ENCODE peak calls at places on chromosome 7, in four cellular contexts. One of them, this sample, is unnamed.

GRCh38 chr7:135100856-135101255 is 47.0 kb upstream of the TMEM140 start:
- DNase-seq in body of pancreas: no peak
- DNase-seq in right cardiac atrium: no peak
- DNase-seq in CD4-positive, alpha-beta T cell: no peak
- DNase-seq in this sample: no peak

GRCh38 chr7:44289341-44290249 is 35.8 kb downstream of the CAMK2B start:
- DNase-seq in body of pancreas: peak; percentile 4
- DNase-seq in right cardiac atrium: peak; percentile 60
- DNase-seq in CD4-positive, alpha-beta T cell: no peak
- DNase-seq in this sample: no peak

GRCh38 chr7:137421389-137421788 is 77.9 kb upstream of the PTN start:
- DNase-seq in body of pancreas: no peak
- DNase-seq in right cardiac atrium: no peak
- DNase-seq in CD4-positive, alpha-beta T cell: no peak
- DNase-seq in this sample: no peak

GRCh38 chr7:134535272-134535918 is 8.0 kb downstream of the AKR1B10 start:
- DNase-seq in body of pancreas: no peak
- DNase-seq in right cardiac atrium: no peak
- DNase-seq in CD4-positive, alpha-beta T cell: no peak
- DNase-seq in this sample: no peak

GRCh38 chr7:6453737-6454136 is 6.0 kb upstream of the DAGLB start:
- DNase-seq in body of pancreas: no peak
- DNase-seq in right cardiac atrium: no peak
- DNase-seq in CD4-positive, alpha-beta T cell: no peak
- DNase-seq in this sample: no peak

GRCh38 chr7:99102809-99103690 is 40.9 kb downstream of the SMURF1 start:
- DNase-seq in body of pancreas: no peak
- DNase-seq in right cardiac atrium: no peak
- DNase-seq in CD4-positive, alpha-beta T cell: no peak
- DNase-seq in this sample: no peak

GRCh38 chr7:50306491-50307367 is 2.2 kb downstream of the IKZF1 start:
- DNase-seq in body of pancreas: no peak
- DNase-seq in right cardiac atrium: no peak
- DNase-seq in CD4-positive, alpha-beta T cell: no peak
- DNase-seq in this sample: no peak

GRCh38 chr7:50939026-50939425 is 156.3 kb upstream of the GRB10 start:
- DNase-seq in body of pancreas: no peak
- DNase-seq in right cardiac atrium: no peak
- DNase-seq in CD4-positive, alpha-beta T cell: no peak
- DNase-seq in this sample: no peak

GRCh38 chr7:24786941-24787340 is 29.7 kb upstream of the GSDME start:
- DNase-seq in body of pancreas: no peak
- DNase-seq in right cardiac atrium: no peak
- DNase-seq in CD4-positive, alpha-beta T cell: no peak
- DNase-seq in this sample: peak; percentile 8

GRCh38 chr7:94115316-94115715 is 111.2 kb upstream of the BET1 start:
- DNase-seq in body of pancreas: no peak
- DNase-seq in right cardiac atrium: no peak
- DNase-seq in CD4-positive, alpha-beta T cell: no peak
- DNase-seq in this sample: no peak

GRCh38 chr7:152145853-152146466 is 120.5 kb downstream of the GALNT11 start:
- DNase-seq in body of pancreas: peak; percentile 58
- DNase-seq in right cardiac atrium: no peak
- DNase-seq in CD4-positive, alpha-beta T cell: peak; percentile 17
- DNase-seq in this sample: no peak

GRCh38 chr7:84294907-84295455 is 100.4 kb upstream of the SEMA3A start:
- DNase-seq in body of pancreas: no peak
- DNase-seq in right cardiac atrium: no peak
- DNase-seq in CD4-positive, alpha-beta T cell: no peak
- DNase-seq in this sample: no peak

GRCh38 chr7:133744451-133744850 is 382.7 kb upstream of the LRGUK start:
- DNase-seq in body of pancreas: no peak
- DNase-seq in right cardiac atrium: no peak
- DNase-seq in CD4-positive, alpha-beta T cell: no peak
- DNase-seq in this sample: no peak

GRCh38 chr7:114312649-114313048 is 102.0 kb upstream of the FOXP2 start:
- DNase-seq in body of pancreas: peak; percentile 27
- DNase-seq in right cardiac atrium: no peak
- DNase-seq in CD4-positive, alpha-beta T cell: no peak
- DNase-seq in this sample: no peak

GRCh38 chr7:120700806-120701205 is 157.1 kb downstream of the TSPAN12 start:
- DNase-seq in body of pancreas: no peak
- DNase-seq in right cardiac atrium: no peak
- DNase-seq in CD4-positive, alpha-beta T cell: no peak
- DNase-seq in this sample: no peak

GRCh38 chr7:43884209-43884608 is 14.9 kb upstream of the MRPS24 start:
- DNase-seq in body of pancreas: no peak
- DNase-seq in right cardiac atrium: no peak
- DNase-seq in CD4-positive, alpha-beta T cell: no peak
- DNase-seq in this sample: no peak

GRCh38 chr7:45402480-45403218 is 171.5 kb upstream of the ADCY1 start:
- DNase-seq in body of pancreas: no peak
- DNase-seq in right cardiac atrium: no peak
- DNase-seq in CD4-positive, alpha-beta T cell: no peak
- DNase-seq in this sample: no peak

GRCh38 chr7:43450894-43451293 is 132.0 kb upstream of the STK17A start:
- DNase-seq in body of pancreas: no peak
- DNase-seq in right cardiac atrium: no peak
- DNase-seq in CD4-positive, alpha-beta T cell: no peak
- DNase-seq in this sample: no peak

GRCh38 chr7:77537595-77538185 is 595 bp downstream of the PTPN12 start:
- DNase-seq in body of pancreas: peak; percentile 47
- DNase-seq in right cardiac atrium: peak; percentile 78
- DNase-seq in CD4-positive, alpha-beta T cell: peak; percentile 33
- DNase-seq in this sample: peak; percentile 47

GRCh38 chr7:104096683-104097082 is 107.2 kb upstream of the RELN start:
- DNase-seq in body of pancreas: peak; percentile 16
- DNase-seq in right cardiac atrium: no peak
- DNase-seq in CD4-positive, alpha-beta T cell: no peak
- DNase-seq in this sample: no peak

GRCh38 chr7:41693150-41693997 is 9.5 kb downstream of the INHBA start:
- DNase-seq in body of pancreas: no peak
- DNase-seq in right cardiac atrium: peak; percentile 53
- DNase-seq in CD4-positive, alpha-beta T cell: no peak
- DNase-seq in this sample: no peak

GRCh38 chr7:151143261-151144015 is 24.1 kb downstream of the GBX1 start:
- DNase-seq in body of pancreas: no peak
- DNase-seq in right cardiac atrium: no peak
- DNase-seq in CD4-positive, alpha-beta T cell: no peak
- DNase-seq in this sample: no peak

GRCh38 chr7:90988523-90988922 is 275.7 kb upstream of the FZD1 start:
- DNase-seq in body of pancreas: peak; percentile 32
- DNase-seq in right cardiac atrium: peak; percentile 41
- DNase-seq in CD4-positive, alpha-beta T cell: no peak
- DNase-seq in this sample: peak; percentile 19

GRCh38 chr7:92058040-92058439 is 76.2 kb downstream of the CYP51A1 start:
- DNase-seq in body of pancreas: no peak
- DNase-seq in right cardiac atrium: no peak
- DNase-seq in CD4-positive, alpha-beta T cell: no peak
- DNase-seq in this sample: no peak

GRCh38 chr7:123355576-123356195 is 155.9 kb upstream of the SLC13A1 start:
- DNase-seq in body of pancreas: no peak
- DNase-seq in right cardiac atrium: no peak
- DNase-seq in CD4-positive, alpha-beta T cell: no peak
- DNase-seq in this sample: no peak

GRCh38 chr7:77415822-77416620 is at the start of gene GSAP:
- DNase-seq in body of pancreas: peak; percentile 87
- DNase-seq in right cardiac atrium: peak; percentile 82
- DNase-seq in CD4-positive, alpha-beta T cell: peak; percentile 41
- DNase-seq in this sample: peak; percentile 67

DNA sequence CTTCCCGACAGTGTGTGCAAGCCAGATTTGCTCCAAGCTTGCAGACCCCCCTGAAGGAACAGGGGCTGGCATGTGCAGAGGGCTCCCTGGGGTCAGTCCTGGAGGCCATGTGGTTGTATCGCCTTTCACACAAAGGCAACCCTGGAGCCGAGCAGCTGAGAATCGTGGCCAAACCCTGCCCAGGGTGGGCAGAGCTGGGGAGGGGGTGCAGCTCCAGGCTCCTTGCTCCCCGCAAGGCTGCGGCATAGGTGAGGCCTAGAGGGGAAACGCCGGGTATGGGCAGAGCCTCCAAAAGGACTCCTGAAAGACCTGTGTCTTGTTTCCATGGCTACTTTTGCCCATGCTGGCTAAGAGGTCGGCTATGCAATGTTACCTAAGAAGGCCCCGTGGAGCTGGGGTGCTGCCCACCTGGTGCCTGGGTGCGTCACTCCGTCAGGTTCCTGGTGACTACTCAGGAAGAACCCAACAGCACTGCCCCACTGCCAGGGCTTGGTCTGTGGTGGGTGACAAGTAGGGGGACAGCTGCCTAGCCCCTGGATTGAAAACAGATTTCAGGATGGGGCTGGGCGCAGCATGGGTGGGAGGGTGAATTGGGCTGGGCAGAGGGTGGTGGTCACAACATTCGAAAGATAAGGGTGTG is 171.0 kb upstream of the SHH start:
- DNase-seq in body of pancreas: no peak
- DNase-seq in right cardiac atrium: no peak
- DNase-seq in CD4-positive, alpha-beta T cell: no peak
- DNase-seq in this sample: no peak
- H3K9me3 ChIP-seq in body of pancreas: no peaks in the 10 kb centered on the region
- H3K9me3 ChIP-seq in right cardiac atrium: no peaks in the 10 kb centered on the region
- H3K9me3 ChIP-seq in CD4-positive, alpha-beta T cell: no peaks in the 10 kb centered on the region
- H3K9me3 ChIP-seq in this sample: no peaks in the 10 kb centered on the region

GRCh38 chr7:64533756-64534155 is 29.1 kb downstream of the ZNF680 start:
- DNase-seq in body of pancreas: no peak
- DNase-seq in right cardiac atrium: no peak
- DNase-seq in CD4-positive, alpha-beta T cell: no peak
- DNase-seq in this sample: no peak
- H3K9me3 ChIP-seq in body of pancreas: no peaks in the 10 kb centered on the region
- H3K9me3 ChIP-seq in right cardiac atrium: no peaks in the 10 kb centered on the region
- H3K9me3 ChIP-seq in CD4-positive, alpha-beta T cell: peaks cover 61% of the 10 kb centered on the region
- H3K9me3 ChIP-seq in this sample: no peaks in the 10 kb centered on the region

DNA sequence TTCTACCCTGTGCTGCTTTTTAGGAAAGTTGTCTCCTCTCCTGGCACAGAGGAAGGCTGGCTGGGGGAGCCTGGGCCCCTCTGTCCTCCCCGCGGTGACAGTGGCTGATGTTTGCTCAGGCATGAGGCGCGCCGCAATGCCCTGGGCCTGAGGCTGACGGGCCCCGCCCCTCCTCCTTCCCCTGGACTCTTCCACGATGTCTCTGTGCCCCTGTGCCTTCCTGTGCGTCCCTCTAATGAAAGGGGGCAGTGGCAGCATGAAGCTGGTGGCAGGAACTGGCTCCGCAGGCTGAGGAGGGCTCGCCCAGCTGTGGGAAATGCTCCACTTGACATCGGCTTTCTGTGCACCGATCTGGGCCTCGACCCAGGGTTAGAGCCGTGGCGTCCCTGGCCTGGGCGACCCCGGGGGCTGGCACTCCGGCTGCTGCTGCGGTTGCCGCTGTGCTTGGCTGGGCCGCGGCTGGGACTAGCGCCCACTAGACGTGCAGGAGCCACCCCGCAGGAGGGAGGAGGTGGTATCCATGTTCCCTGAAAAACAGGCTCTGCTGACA is 67.9 kb downstream of the ZNF680 start:
- DNase-seq in body of pancreas: no peak
- DNase-seq in right cardiac atrium: peak; percentile 61
- DNase-seq in CD4-positive, alpha-beta T cell: no peak
- DNase-seq in this sample: no peak
- H3K9me3 ChIP-seq in body of pancreas: no peaks in the 10 kb centered on the region
- H3K9me3 ChIP-seq in right cardiac atrium: no peaks in the 10 kb centered on the region
- H3K9me3 ChIP-seq in CD4-positive, alpha-beta T cell: peaks cover 54% of the 10 kb centered on the region
- H3K9me3 ChIP-seq in this sample: peaks cover 5% of the 10 kb centered on the region

GRCh38 chr7:145106001-145106400 is 270.1 kb upstream of the TPK1 start:
- DNase-seq in body of pancreas: peak; percentile 9
- DNase-seq in right cardiac atrium: peak; percentile 83
- DNase-seq in CD4-positive, alpha-beta T cell: no peak
- DNase-seq in this sample: no peak
- H3K9me3 ChIP-seq in body of pancreas: no peaks in the 10 kb centered on the region
- H3K9me3 ChIP-seq in right cardiac atrium: no peaks in the 10 kb centered on the region
- H3K9me3 ChIP-seq in CD4-positive, alpha-beta T cell: no peaks in the 10 kb centered on the region
- H3K9me3 ChIP-seq in this sample: no peaks in the 10 kb centered on the region

DNA sequence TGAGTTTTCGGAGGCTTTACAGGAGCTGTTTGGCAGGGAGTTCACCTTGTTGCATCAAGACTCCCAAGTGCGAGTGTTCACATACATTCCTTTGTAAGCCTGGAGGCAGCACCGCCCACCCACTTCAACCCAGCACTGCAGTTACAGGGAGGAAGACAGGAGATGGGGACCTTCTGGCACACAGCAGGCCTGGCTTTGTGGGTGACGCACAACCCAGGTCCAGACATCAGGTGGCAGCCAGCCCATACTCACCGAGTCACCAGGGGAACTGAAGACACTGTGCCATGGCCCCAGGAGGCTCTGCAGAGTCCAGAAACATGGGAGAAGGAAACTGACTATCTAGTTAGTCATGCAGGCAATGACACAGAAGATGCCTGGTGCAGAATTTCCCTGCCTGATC is 305.9 kb upstream of the RNF32 start:
- DNase-seq in body of pancreas: no peak
- DNase-seq in right cardiac atrium: no peak
- DNase-seq in CD4-positive, alpha-beta T cell: no peak
- DNase-seq in this sample: no peak
- H3K9me3 ChIP-seq in body of pancreas: no peaks in the 10 kb centered on the region
- H3K9me3 ChIP-seq in right cardiac atrium: no peaks in the 10 kb centered on the region
- H3K9me3 ChIP-seq in CD4-positive, alpha-beta T cell: no peaks in the 10 kb centered on the region
- H3K9me3 ChIP-seq in this sample: no peaks in the 10 kb centered on the region

DNA sequence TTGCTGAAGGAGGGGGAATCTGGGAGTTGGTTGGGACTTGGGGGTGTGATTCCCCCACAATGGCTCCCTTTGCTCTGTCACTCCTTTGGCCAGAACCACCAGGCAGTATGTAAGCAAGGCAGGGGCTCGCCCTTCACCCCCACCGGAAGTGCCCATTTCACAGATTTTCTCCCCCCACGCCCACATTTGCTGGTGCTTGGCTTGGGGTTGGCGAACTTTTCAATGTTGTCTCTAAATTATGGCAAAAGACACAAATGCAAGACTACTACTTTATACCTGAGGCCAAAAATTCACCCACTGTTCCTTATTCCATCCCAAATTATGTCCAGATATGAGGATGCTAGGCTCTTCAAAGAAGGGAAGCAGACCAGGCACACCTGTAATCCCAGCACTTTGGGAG is 24.5 kb downstream of the RBAK start:
- DNase-seq in body of pancreas: no peak
- DNase-seq in right cardiac atrium: no peak
- DNase-seq in CD4-positive, alpha-beta T cell: no peak
- DNase-seq in this sample: no peak
- H3K9me3 ChIP-seq in body of pancreas: peaks cover 5% of the 10 kb centered on the region
- H3K9me3 ChIP-seq in right cardiac atrium: no peaks in the 10 kb centered on the region
- H3K9me3 ChIP-seq in CD4-positive, alpha-beta T cell: peaks cover 65% of the 10 kb centered on the region
- H3K9me3 ChIP-seq in this sample: peaks cover 59% of the 10 kb centered on the region

DNA sequence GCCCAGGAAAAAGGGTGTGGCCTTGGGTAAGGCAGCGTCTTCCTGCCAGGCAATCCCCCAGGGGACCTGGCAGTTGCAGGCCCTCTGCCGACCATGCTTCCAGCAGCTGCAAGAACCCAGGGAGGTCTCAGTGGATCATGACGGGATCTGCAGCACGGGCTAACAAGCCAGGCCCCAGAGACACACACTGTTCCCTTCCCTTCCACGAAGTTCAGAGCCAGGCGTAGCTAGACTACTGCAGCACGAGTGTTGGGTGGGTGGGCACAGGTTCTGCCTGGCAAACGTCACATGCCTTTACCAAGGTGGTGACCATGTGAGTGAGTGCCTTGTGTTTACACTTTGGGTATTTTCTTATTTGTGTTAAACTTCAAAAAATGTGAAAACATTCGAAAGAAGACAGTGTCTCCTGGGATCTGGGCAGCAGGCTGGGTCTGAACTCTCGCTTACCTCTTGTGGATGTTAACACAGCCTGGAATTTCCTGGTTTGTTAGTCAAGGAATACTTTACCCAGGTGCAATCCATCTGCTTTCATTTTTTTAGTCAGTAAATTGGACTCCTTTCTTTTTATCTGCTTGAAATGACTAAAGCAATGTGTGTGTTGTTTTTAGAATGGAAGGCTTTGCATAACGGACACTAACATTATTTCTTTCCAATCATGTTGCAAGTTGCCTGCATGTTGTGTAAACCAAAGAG is 48.2 kb upstream of the VIPR2 start:
- DNase-seq in body of pancreas: no peak
- DNase-seq in right cardiac atrium: no peak
- DNase-seq in CD4-positive, alpha-beta T cell: no peak
- DNase-seq in this sample: no peak
- H3K9me3 ChIP-seq in body of pancreas: no peaks in the 10 kb centered on the region
- H3K9me3 ChIP-seq in right cardiac atrium: no peaks in the 10 kb centered on the region
- H3K9me3 ChIP-seq in CD4-positive, alpha-beta T cell: no peaks in the 10 kb centered on the region
- H3K9me3 ChIP-seq in this sample: peaks cover 7% of the 10 kb centered on the region